ENCODE peak calls at places on chromosomes 11 and 22, in four cellular contexts. N, H, F and Z are unnamed samples.
A peak's percentile ranks its signal among the peaks of the same experiment; 100 is the strongest.

GRCh38 chr11:131486937-131487336 is 116.5 kb downstream of the NTM start:
- DNase-seq in H (no peak), F (no peak), N (no peak), Z (no peak)

GRCh38 chr11:114284021-114284420 is 12.2 kb upstream of the NNMT start:
- DNase-seq in H (no peak), F (peak; percentile 64), N (no peak), Z (peak; percentile 74)

GRCh38 chr22:31036671-31037550 is 44.2 kb upstream of the SMTN start:
- DNase-seq in H (no peak), F (no peak), N (peak; percentile 70), Z (no peak)

GRCh38 chr11:31254411-31254810 is 115.1 kb downstream of the DCDC1 start:
- DNase-seq in H (no peak), F (no peak), N (peak; percentile 64), Z (no peak)

GRCh38 chr11:40247023-40247422 is 1212.4 kb downstream of the LRRC4C start:
- DNase-seq in H (no peak), N (no peak), F (no peak), Z (no peak)

GRCh38 chr11:69434341-69434960 is 47.0 kb upstream of the LINC01488 start:
- DNase-seq in H (no peak), N (no peak), F (no peak), Z (no peak)

GRCh38 chr22:47588583-47588970 is 826.1 kb downstream of the TBC1D22A start:
- DNase-seq in F (no peak), H (no peak), N (no peak), Z (no peak)

GRCh38 chr11:1574256-1575242 is 2.5 kb upstream of the DUSP8 start:
- DNase-seq in N (no peak), H (peak; percentile 78), F (peak; percentile 82), Z (peak; percentile 80)

GRCh38 chr11:12556788-12557384 is 117.3 kb upstream of the TEAD1 start:
- DNase-seq in F (no peak), H (no peak), N (peak; percentile 89), Z (no peak)

GRCh38 chr11:15929371-15929801 is 427.0 kb downstream of the SOX6 start:
- DNase-seq in F (no peak), H (no peak), N (no peak), Z (no peak)

GRCh38 chr11:932435-932834 is 6.8 kb downstream of the AP2A2 start:
- DNase-seq in F (no peak), H (no peak), N (no peak), Z (no peak)

GRCh38 chr11:68128682-68129327 is 7.6 kb upstream of the CHKA start:
- DNase-seq in F (no peak), H (no peak), N (no peak), Z (no peak)

GRCh38 chr11:83292709-83293435 is 6.7 kb upstream of the CCDC90B start:
- DNase-seq in N (peak; percentile 74), F (peak; percentile 39), H (no peak), Z (peak; percentile 55)

GRCh38 chr11:44110231-44110679 is 14.8 kb downstream of the EXT2 start:
- DNase-seq in F (no peak), N (no peak), H (peak; percentile 26), Z (peak; percentile 30)